ENCODE peak calls at places on chromosomes 3 and 15, in nine cellular contexts. F is uterus; B is iris pigment epithelial cell; Z is neural crest cell; M is lower leg skin; Y is neuronal stem cell; V is astrocyte of the spinal cord; W is GM19239; K is stimulated activated CD4-positive, alpha-beta T cell treated with anti-CD3 and anti-CD28 coated beads, Interleukin-4, amount 100 ng/mL, for 48 hours. E is an unnamed sample.
A peak's percentile ranks its signal among the peaks of the same experiment; 100 is the strongest.

GRCh38 chr3:52246264-52246620 is 683 bp downstream of the PPM1M start:
- DNase-seq in F (no peak), B (no peak), Z (no peak), M (no peak), Y (no peak), V (no peak), W (no peak), K (no peak), E (no peak)

GRCh38 chr15:90362936-90363212 is 10.8 kb downstream of the ZNF774 start:
- DNase-seq in F (peak; percentile 79), B (peak; percentile 90), Z (no peak), M (no peak), Y (no peak), V (peak; percentile 83), W (no peak), K (no peak), E (peak; percentile 79)

GRCh38 chr3:134803051-134803505 is 8.0 kb downstream of the EPHB1 start:
- DNase-seq in F (no peak), B (no peak), Z (no peak), M (no peak), Y (no peak), V (no peak), W (peak; percentile 21), K (peak; percentile 15), E (no peak)

GRCh38 chr3:30227571-30228301 is 378.7 kb upstream of the TGFBR2 start:
- DNase-seq in F (no peak), B (peak; percentile 99), Z (no peak), M (no peak), Y (no peak), V (peak; percentile 94), W (no peak), K (no peak), E (peak; percentile 89)

GRCh38 chr3:99895706-99896441 is 78.2 kb downstream of the CMSS1 start:
- DNase-seq in F (no peak), B (peak; percentile 91), Z (no peak), M (no peak), Y (no peak), V (peak; percentile 91), W (no peak), K (no peak), E (peak; percentile 94)

GRCh38 chr3:41327718-41328117 is 128.4 kb downstream of the CTNNB1 start:
- DNase-seq in F (no peak), B (peak; percentile 62), Z (no peak), M (no peak), Y (no peak), V (peak; percentile 75), W (no peak), K (no peak), E (peak; percentile 91)

GRCh38 chr3:69866988-69867720 is 127.9 kb downstream of the MITF start:
- DNase-seq in F (no peak), B (peak; percentile 74), Z (no peak), M (no peak), Y (no peak), V (peak; percentile 43), W (no peak), K (no peak), E (peak; percentile 87)

GRCh38 chr3:106628407-106628806 is 748.8 kb upstream of the CCDC54 start:
- DNase-seq in F (no peak), B (peak; percentile 69), Z (no peak), M (no peak), Y (no peak), V (peak; percentile 57), W (no peak), K (no peak), E (peak; percentile 76)

GRCh38 chr3:121757087-121757811 is 7.7 kb upstream of the GOLGB1 start:
- DNase-seq in F (no peak), B (no peak), Z (no peak), M (no peak), Y (no peak), V (no peak), W (no peak), K (no peak), E (no peak)

GRCh38 chr15:92924216-92924615 is 24.1 kb downstream of the CHD2 start:
- DNase-seq in F (no peak), B (no peak), Z (no peak), M (no peak), Y (no peak), V (no peak), W (no peak), K (no peak), E (no peak)